ENCODE peak calls at places on chromosomes 6 and 20, in seven cellular contexts. Q is sigmoid colon, W is endothelial cell of umbilical vein, K is H1, I is stomach, F is HCT116, N is K562. R is an unnamed sample.

GRCh38 chr6:45420083-45420908 is 42.6 kb upstream of the SUPT3H start:
- DNase-seq in W (peak), Q (peak), I (no peak), K (no peak), N (no peak), F (no peak), R (peak)

GRCh38 chr6:42726485-42727083 is 4.2 kb upstream of the PRPH2 start:
- DNase-seq in I (peak), W (peak), K (peak), F (peak), N (peak), Q (peak), R (peak)

GRCh38 chr6:109242029-109242428 is 140.2 kb downstream of the CD164 start:
- DNase-seq in Q (no peak), I (no peak), K (no peak), F (no peak), N (peak), W (no peak), R (no peak)

GRCh38 chr6:56899311-56899710 is 55.6 kb upstream of the BEND6 start:
- DNase-seq in I (no peak), Q (peak), N (no peak), F (no peak), K (no peak), W (no peak), R (no peak)

GRCh38 chr20:22617160-22617559 is 32.8 kb upstream of the FOXA2 start:
- DNase-seq in I (peak), Q (no peak), W (no peak), K (peak), N (no peak), F (no peak), R (no peak)

GRCh38 chr6:9405825-9406224 is 970.5 kb upstream of the SLC35B3 start:
- DNase-seq in I (no peak), N (no peak), Q (no peak), W (peak), K (no peak), F (no peak), R (no peak)

GRCh38 chr6:23454090-23454998 is 671.7 kb upstream of the NRSN1 start:
- DNase-seq in W (no peak), K (no peak), I (no peak), Q (no peak), N (no peak), F (no peak), R (no peak)

GRCh38 chr20:51864967-51865366 is 62.6 kb upstream of the SALL4 start:
- DNase-seq in F (no peak), I (no peak), K (no peak), W (no peak), N (no peak), Q (no peak), R (no peak)

GRCh38 chr20:62330576-62331317 is 27.9 kb downstream of the ADRM1 start:
- DNase-seq in Q (no peak), I (no peak), W (no peak), K (no peak), N (no peak), F (no peak), R (no peak)

GRCh38 chr6:10414766-10415592 is at the start of gene TFAP2A:
- DNase-seq in Q (no peak), W (no peak), F (no peak), N (no peak), I (no peak), K (peak), R (peak)
- TF ChIP-seq POLR2A in Q (no peak), W (no peak), F (peak), N (no peak), I (no peak), K (no peak), R (peak)

GRCh38 chr6:143429970-143430369 is 20.5 kb downstream of the ADAT2 start:
- DNase-seq in K (no peak), W (no peak), F (no peak), I (no peak), N (no peak), Q (no peak), R (no peak)

GRCh38 chr6:143431226-143431625 is 19.3 kb downstream of the ADAT2 start:
- DNase-seq in N (no peak), K (no peak), I (no peak), W (no peak), Q (no peak), F (no peak), R (no peak)

GRCh38 chr6:143426025-143426424 is 24.5 kb downstream of the ADAT2 start:
- DNase-seq in K (no peak), F (no peak), Q (no peak), N (no peak), W (no peak), I (no peak), R (no peak)

GRCh38 chr6:143432588-143432987 is 17.9 kb downstream of the ADAT2 start:
- DNase-seq in Q (no peak), K (no peak), W (no peak), N (no peak), I (no peak), F (no peak), R (no peak)

GRCh38 chr6:143427109-143427817 is 23.2 kb downstream of the ADAT2 start:
- DNase-seq in Q (peak), W (peak), K (peak), F (no peak), I (peak), N (peak), R (peak)
- TF ChIP-seq POLR2AphosphoS5 in Q (no peak), W (no peak), K (no peak), F (no peak), I (no peak), N (peak), R (no peak)

GRCh38 chr6:69881322-69882151 is 15.2 kb downstream of the COL19A1 start:
- DNase-seq in K (no peak), I (no peak), F (no peak), W (no peak), N (no peak), Q (no peak), R (no peak)
- TF ChIP-seq CTCF in K (no peak), I (no peak), F (no peak), W (no peak), N (no peak), Q (no peak), R (no peak)

DNA sequence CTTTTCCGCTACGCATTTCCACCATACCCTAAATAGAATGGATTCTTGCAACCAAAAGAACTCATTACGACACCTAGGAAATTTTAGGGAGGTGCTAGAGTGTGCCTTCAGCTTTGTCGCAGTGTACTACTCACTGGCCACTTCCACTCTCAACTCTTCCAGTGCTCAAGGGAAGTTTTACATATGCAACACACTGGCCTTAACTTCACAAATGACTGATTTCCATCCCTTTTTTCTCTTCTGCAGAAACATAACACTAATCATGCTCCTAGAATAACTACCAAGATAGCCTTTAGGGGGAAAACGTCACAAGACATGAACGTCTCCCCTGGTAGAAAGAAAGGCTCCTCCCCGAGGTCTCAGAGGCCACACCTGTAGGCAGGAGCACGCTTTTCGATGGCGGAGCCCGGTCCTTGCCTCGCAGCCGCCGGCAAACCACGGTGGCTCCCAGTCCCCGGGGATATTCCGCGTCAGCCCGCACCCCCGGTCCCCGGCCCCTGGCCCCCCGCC is 584 bp downstream of the LYRM4 start:
- DNase-seq in N (peak), W (peak), Q (peak), F (peak), I (peak), K (no peak), R (peak)
- TF ChIP-seq POLR2A in N (no peak), W (no peak), Q (no peak), F (no peak), I (no peak), K (no peak), R (no peak)

R was measured in breast epithelium.